ENCODE peak calls at places on chromosomes 3 and 15, in seven cellular contexts. H is nucleus accumbens, C is T-cell, O is NCI-H510A treated with DMSO at 0.1 percent for 48 hours, B is nephron progenitor cell, F is caudate nucleus, R is glomerular endothelial cell. Q is an unnamed sample.

GRCh38 chr3:194654443-194654842 is 17.5 kb downstream of the LSG1 start:
- DNase-seq in H (no peak), C (no peak), O (no peak), B (no peak), F (no peak), R (no peak), Q (no peak)

GRCh38 chr3:159724627-159725026 is 264.0 kb upstream of the IL12A start:
- DNase-seq in H (no peak), C (no peak), O (no peak), B (no peak), F (no peak), R (no peak), Q (no peak)

GRCh38 chr15:39770748-39771689 is 11.6 kb downstream of the FSIP1 start:
- DNase-seq in H (no peak), C (no peak), O (no peak), B (no peak), F (no peak), R (no peak), Q (no peak)

GRCh38 chr3:150149651-150150051 is 179.0 kb upstream of the PFN2 start:
- DNase-seq in H (no peak), C (no peak), O (peak), B (no peak), F (no peak), R (no peak), Q (no peak)

GRCh38 chr3:126180477-126181397 is at the start of gene ALDH1L1:
- DNase-seq in H (no peak), C (no peak), O (peak), B (peak), F (peak), R (no peak), Q (no peak)

GRCh38 chr15:63609448-63609847 is 12.3 kb downstream of the FBXL22 start:
- DNase-seq in H (no peak), C (no peak), O (no peak), B (no peak), F (no peak), R (no peak), Q (no peak)

GRCh38 chr3:159947220-159947619 is 41.4 kb upstream of the IL12A start:
- DNase-seq in H (no peak), C (no peak), O (no peak), B (no peak), F (no peak), R (no peak), Q (no peak)

GRCh38 chr3:76369170-76369569 is 583.8 kb upstream of the ZNF717 start:
- DNase-seq in H (no peak), C (no peak), O (no peak), B (no peak), F (no peak), R (no peak), Q (no peak)

GRCh38 chr3:113287111-113287817 is 75.9 kb downstream of the BOC start:
- DNase-seq in H (no peak), C (no peak), O (peak), B (no peak), F (no peak), R (peak), Q (no peak)

GRCh38 chr3:57397175-57398026 is 104.9 kb upstream of the ASB14 start:
- DNase-seq in H (no peak), C (peak), O (peak), B (peak), F (no peak), R (peak), Q (peak)

GRCh38 chr3:127412578-127413317 is 124.9 kb upstream of the PRR20G start:
- DNase-seq in H (no peak), C (no peak), O (no peak), B (no peak), F (no peak), R (no peak), Q (no peak)

GRCh38 chr3:73624363-73625123 is at the start of gene PDZRN3:
- DNase-seq in H (no peak), C (no peak), O (peak), B (peak), F (no peak), R (no peak), Q (no peak)